ENCODE peak calls at places on chromosomes 13 and 19, in eight cellular contexts. U is K562, P is choroid plexus epithelial cell, L is GM23338, T is upper lobe of left lung, X is AG04450, W is foreskin fibroblast, Q is fibroblast of villous mesenchyme. I is an unnamed sample.

GRCh38 chr13:40537146-40537895 is 129.1 kb downstream of the FOXO1 start:
- DNase-seq in P (no peak), X (no peak), W (no peak), L (no peak), U (no peak), T (no peak), Q (no peak), I (no peak)

GRCh38 chr19:43820098-43820860 is 6.8 kb upstream of the ZNF283 start:
- DNase-seq in L (peak), U (no peak), T (no peak), P (peak), Q (peak), W (peak), X (peak), I (peak)

GRCh38 chr19:33556261-33556660 is 34.7 kb upstream of the PEPD start:
- DNase-seq in X (no peak), L (no peak), U (no peak), T (no peak), W (no peak), P (no peak), Q (no peak), I (no peak)

GRCh38 chr13:97932006-97932405 is 21.5 kb upstream of the IPO5 start:
- DNase-seq in P (no peak), W (no peak), X (no peak), Q (no peak), T (no peak), U (no peak), L (no peak), I (no peak)

GRCh38 chr19:44796701-44797115 is 12.2 kb upstream of the BCAM start:
- DNase-seq in L (peak), X (no peak), W (no peak), Q (no peak), P (peak), T (no peak), U (no peak), I (no peak)

GRCh38 chr13:41216160-41216559 is 21.8 kb upstream of the KBTBD7 start:
- DNase-seq in T (no peak), P (peak), L (no peak), X (peak), U (no peak), W (no peak), Q (peak), I (no peak)

GRCh38 chr19:34588846-34589245 is 88.1 kb downstream of the SCGB2B2 start:
- DNase-seq in Q (no peak), U (no peak), W (no peak), L (no peak), X (no peak), P (no peak), T (no peak), I (no peak)

GRCh38 chr19:42546831-42547500 is 18.7 kb upstream of the CEACAM1 start:
- DNase-seq in L (no peak), X (no peak), W (no peak), P (no peak), U (no peak), T (no peak), Q (no peak), I (no peak)

GRCh38 chr19:48556825-48557224 is 4.9 kb downstream of the SULT2B1 start:
- DNase-seq in Q (no peak), W (no peak), T (no peak), L (no peak), X (no peak), P (no peak), U (no peak), I (no peak)

GRCh38 chr13:87042946-87043345 is 628.2 kb upstream of the SLITRK5 start:
- DNase-seq in Q (no peak), X (no peak), W (no peak), P (peak), L (no peak), U (no peak), T (no peak), I (no peak)

GRCh38 chr19:3516675-3517207 is 10.6 kb downstream of the FZR1 start:
- DNase-seq in P (no peak), T (no peak), Q (no peak), L (no peak), U (no peak), W (no peak), X (no peak), I (peak)

GRCh38 chr13:44393391-44393790 is 19.8 kb downstream of the SERP2 start:
- DNase-seq in U (no peak), W (no peak), X (no peak), L (no peak), T (no peak), P (peak), Q (no peak), I (no peak)

GRCh38 chr13:59126474-59126873 is 1037.3 kb downstream of the DIAPH3 start:
- DNase-seq in Q (no peak), L (no peak), U (no peak), W (no peak), X (no peak), P (no peak), T (no peak), I (no peak)

GRCh38 chr19:13799669-13800068 is 4.4 kb downstream of the ZSWIM4 start:
- DNase-seq in L (no peak), P (no peak), W (no peak), Q (no peak), U (no peak), X (no peak), T (no peak), I (no peak)

GRCh38 chr13:100550433-100550832 is 38.2 kb downstream of the GGACT start:
- DNase-seq in T (no peak), L (no peak), Q (peak), P (peak), X (no peak), W (peak), U (no peak), I (no peak)

DNA sequence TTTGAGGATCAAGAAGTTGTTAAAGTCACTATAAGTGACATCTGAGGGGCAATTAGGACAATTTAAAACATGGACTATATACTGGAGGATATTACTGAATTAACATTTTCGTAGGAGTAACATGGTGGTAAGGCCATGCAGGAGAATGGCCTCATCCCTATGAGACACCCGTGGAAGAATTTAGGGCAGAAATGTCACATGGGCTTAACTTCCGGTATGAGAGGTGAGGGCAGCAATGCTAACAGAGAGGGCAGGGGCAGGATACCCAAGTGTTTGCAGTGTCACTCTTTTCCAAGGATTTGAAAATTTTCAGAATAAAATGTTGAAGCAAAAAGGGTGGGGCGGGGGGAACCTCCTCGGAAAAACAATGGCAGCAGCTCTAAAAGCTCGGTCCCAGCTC is 23.6 kb downstream of the RANBP3 start:
- DNase-seq in P (no peak), T (no peak), X (no peak), L (no peak), Q (peak), W (no peak), U (no peak), I (no peak)
- TF ChIP-seq CTCF in P (no peak), T (no peak), X (no peak), L (no peak), Q (no peak), W (no peak), U (no peak), I (no peak)

DNA sequence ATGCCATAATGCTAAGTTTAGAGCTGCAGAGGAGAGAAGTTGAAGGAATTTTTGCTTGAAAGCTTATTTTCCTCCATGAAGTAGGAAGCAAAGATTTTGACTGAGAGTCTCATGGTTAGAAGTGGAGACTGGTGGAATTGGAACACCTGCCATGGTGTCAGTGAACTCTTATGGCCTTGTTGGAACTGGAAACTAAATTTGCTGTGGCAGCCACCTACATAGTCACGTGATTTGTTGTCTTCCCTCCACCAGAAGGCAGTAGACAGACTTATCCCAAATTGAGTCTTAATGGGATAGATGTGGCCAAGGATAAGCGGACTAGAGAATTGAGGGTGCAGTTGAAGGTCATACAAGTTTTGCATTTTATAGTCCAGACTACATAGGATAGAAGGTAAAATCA is 22.1 kb downstream of the NDFIP2 start:
- DNase-seq in P (no peak), L (peak), T (no peak), W (no peak), X (no peak), Q (no peak), U (no peak), I (no peak)
- TF ChIP-seq CTCF in P (no peak), L (peak), T (no peak), W (no peak), X (no peak), Q (no peak), U (no peak), I (no peak)

DNA sequence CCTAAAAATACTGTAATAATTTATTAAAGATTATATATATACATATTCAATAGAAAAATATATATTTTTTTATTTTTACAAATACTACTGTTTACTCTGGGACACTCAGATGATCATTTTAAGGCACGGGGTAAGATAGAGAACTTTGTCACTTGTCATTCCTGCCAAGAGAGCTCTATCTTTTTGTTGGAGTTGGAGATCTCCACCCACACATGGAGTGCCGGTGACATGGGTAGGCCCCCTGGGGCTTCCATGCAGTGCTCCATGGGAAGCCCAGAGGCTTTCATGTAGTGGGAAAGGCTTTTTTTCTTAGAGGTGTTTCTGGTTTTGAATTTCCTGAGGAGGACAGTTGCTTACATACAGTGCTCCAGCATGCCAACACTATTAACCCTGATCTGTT is 81.4 kb downstream of the LMO7 start:
- DNase-seq in Q (no peak), W (no peak), P (peak), X (no peak), T (no peak), L (no peak), U (no peak), I (no peak)
- TF ChIP-seq CTCF in Q (no peak), W (no peak), P (no peak), X (no peak), T (no peak), L (no peak), U (no peak), I (no peak)

GRCh38 chr19:2055871-2056809 is 5.1 kb upstream of the MKNK2 start:
- DNase-seq in U (peak), P (peak), T (peak), L (peak), X (no peak), Q (peak), W (peak), I (peak)
- TF ChIP-seq CTCF in U (no peak), P (no peak), T (no peak), L (no peak), X (no peak), Q (no peak), W (no peak), I (no peak)

DNA sequence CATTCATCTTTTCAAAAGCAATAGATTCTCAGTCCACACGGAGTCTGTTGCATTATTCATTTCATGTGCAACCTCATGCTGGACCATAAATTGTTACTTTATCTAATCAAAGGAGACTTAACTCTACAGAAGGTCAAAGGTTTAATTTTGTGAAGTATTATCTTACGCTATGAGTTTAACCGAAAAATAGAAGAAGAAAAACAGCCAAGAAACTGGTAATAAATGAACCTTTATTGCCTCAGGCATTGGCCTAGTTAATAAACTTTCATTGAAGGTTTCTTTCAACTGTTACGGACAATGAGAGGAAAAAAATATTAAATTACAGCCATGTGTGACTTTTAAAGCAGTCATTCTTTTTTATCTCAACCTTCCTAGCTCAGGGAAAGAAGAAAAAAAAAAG is 223.5 kb downstream of the DACH1 start:
- DNase-seq in W (no peak), L (no peak), X (no peak), P (no peak), U (no peak), Q (no peak), T (no peak), I (no peak)
- TF ChIP-seq CTCF in W (no peak), L (no peak), X (no peak), P (no peak), U (no peak), Q (no peak), T (no peak), I (no peak)

GRCh38 chr19:19110410-19111137 is 27.7 kb downstream of the TMEM161A start:
- DNase-seq in Q (no peak), W (no peak), P (peak), X (no peak), L (peak), T (no peak), U (no peak), I (peak)
- TF ChIP-seq CTCF in Q (peak), W (peak), P (peak), X (peak), L (peak), T (no peak), U (no peak), I (peak)

DNA sequence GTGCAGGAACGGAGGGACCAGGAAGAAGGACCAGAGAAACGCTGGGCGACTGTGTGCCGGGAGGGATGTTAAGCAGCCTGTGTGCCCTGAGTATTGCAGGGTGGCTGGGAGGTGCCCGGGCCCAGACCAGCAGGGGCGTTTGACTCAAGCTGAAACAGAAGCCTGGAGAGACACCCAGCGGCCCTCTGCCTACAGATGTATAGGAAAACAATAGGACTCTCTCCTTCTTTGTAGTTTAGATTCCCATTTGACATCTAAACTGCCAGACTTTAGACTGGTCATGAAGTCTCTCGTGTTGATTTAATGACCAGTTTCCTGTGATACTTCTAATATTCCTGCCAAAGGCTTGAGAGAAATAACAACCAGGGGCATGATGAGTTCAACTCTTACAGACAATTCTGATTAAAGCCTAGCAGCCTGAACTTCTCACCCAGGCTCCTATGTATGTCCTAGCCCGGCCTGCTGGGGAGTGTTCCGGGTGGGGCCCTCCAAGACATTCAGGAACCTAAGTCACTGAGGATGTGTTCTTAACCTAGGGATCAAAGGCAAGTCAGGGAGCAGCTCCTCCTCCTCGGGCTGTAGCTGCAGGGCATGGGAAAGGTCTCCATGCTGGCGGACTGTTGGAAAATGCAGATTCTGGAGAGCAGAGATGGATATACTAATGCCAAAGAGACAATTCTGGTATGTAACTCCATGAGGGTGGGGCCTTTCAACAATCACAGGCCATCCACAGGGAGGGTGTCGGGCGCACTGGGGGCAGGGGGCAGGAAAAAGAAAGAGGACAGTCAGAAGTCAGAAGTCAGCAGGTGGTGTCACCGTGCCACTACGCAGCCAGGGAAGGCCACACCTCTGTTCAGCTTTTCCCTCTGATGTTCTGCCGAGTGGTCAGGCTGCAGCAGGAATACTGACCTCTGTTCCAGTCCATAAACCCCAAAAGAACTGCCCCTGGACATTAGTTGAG is 131.9 kb downstream of the STARD13 start:
- DNase-seq in L (peak), U (no peak), X (no peak), P (peak), Q (peak), W (no peak), T (no peak), I (no peak)
- TF ChIP-seq CTCF in L (no peak), U (peak), X (no peak), P (peak), Q (no peak), W (no peak), T (no peak), I (no peak)

GRCh38 chr13:47723898-47724297 is 277.2 kb downstream of the SUCLA2 start:
- DNase-seq in U (no peak), P (no peak), X (no peak), L (peak), W (no peak), T (no peak), Q (no peak), I (no peak)
- TF ChIP-seq CTCF in U (no peak), P (no peak), X (no peak), L (peak), W (no peak), T (no peak), Q (no peak), I (no peak)

DNA sequence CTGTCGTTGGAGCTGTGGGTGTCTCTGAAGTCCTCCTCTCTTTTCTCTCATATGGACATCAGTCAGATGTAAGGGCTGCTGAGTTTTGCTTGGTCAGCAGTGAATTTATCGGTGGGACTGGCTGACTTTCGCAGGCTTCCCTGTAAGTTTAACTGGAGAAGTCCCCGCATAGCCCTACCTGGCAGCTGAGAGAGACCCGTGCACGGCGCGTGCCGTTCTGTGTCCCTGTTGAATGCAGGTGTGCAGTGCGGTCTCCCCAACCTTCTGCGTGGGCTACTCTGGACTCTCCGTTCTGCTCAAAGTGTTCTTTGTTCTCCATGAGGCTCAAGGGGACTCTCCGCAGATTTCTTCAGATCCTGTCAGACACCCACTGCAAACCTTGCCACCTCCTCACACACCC is 252.9 kb downstream of the COL4A1 start:
- DNase-seq in W (no peak), X (no peak), L (no peak), T (no peak), U (no peak), P (no peak), Q (no peak), I (no peak)
- TF ChIP-seq CTCF in W (no peak), X (no peak), L (no peak), T (no peak), U (no peak), P (no peak), Q (no peak), I (no peak)

GRCh38 chr19:18158471-18158870 is 5.5 kb downstream of the PIK3R2 start:
- DNase-seq in T (no peak), X (no peak), Q (no peak), L (no peak), U (no peak), P (no peak), W (no peak), I (no peak)

GRCh38 chr19:18156841-18157464 is 4.0 kb downstream of the PIK3R2 start:
- DNase-seq in W (peak), L (no peak), T (peak), X (peak), Q (peak), P (peak), U (peak), I (no peak)

GRCh38 chr19:18155095-18156087 is 2.4 kb downstream of the PIK3R2 start:
- DNase-seq in U (no peak), T (peak), P (no peak), X (no peak), L (no peak), Q (no peak), W (no peak), I (no peak)

GRCh38 chr19:18156268-18156667 is 3.3 kb downstream of the PIK3R2 start:
- DNase-seq in L (no peak), Q (no peak), W (no peak), P (no peak), X (no peak), U (no peak), T (no peak), I (no peak)

DNA sequence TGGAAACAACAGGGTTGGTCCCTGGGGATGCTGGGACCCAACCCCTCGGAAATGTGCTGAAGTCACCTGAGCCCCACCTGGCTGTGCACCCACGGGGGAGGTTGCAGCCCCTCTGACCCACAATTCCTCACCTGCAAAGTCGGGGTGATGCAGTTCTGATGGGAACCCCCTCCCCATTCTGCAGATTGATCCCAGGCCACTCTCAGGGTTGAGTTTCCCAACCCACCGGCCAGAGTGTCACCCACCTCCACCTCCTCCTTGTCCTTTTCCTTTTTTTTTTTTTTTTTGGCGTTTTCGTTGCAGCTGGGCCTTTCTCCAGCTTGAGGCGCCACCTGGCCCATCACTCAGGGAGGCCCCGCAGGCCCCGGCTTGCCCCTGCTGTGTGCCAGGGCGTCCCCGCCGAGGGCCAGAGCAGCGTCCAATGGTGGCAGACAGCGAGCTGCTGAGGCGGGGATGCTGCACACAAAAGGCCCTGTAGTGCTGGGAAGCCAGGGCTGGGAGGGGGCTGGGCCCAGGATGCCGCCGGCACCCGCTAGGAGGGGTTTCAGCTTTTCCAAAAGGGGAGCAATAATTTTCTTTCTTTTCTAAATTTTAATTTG is 4.6 kb downstream of the PIK3R2 start:
- DNase-seq in T (no peak), L (peak), Q (no peak), X (no peak), P (no peak), U (no peak), W (no peak), I (no peak)
- TF ChIP-seq CTCF in T (no peak), L (peak), Q (no peak), X (no peak), P (no peak), U (no peak), W (no peak), I (no peak)

I was measured in activated CD8-positive, alpha-beta T cell treated with anti-CD3 and anti-CD28 coated beads for 36 hours.